ENCODE peak calls at places on chromosomes 11 and 22, in nine cellular contexts. D, O, Q, H, N, C, K, Z and E are unnamed samples. For H3K4me1, the result is how much of the 10 kb centered on the place peaks cover.

GRCh38 chr11:134821422-134821821 is 409.4 kb upstream of the B3GAT1 start:
- DNase-seq in Q (no peak), Z (peak), D (no peak), K (no peak), O (no peak), C (no peak), H (no peak), N (no peak), E (no peak)

GRCh38 chr22:35872451-35872850 is 154.8 kb downstream of the APOL5 start:
- DNase-seq in C (no peak), D (no peak), Z (no peak), H (no peak), K (no peak), N (no peak), O (no peak), Q (no peak), E (peak)

GRCh38 chr11:55895216-55895615 is 12.1 kb downstream of the TRIM51 start:
- DNase-seq in H (peak), Z (peak), Q (no peak), K (no peak), O (no peak), D (no peak), C (no peak), N (no peak), E (no peak)

GRCh38 chr22:46914916-46915894 is 152.8 kb downstream of the TBC1D22A start:
- DNase-seq in H (no peak), Z (no peak), C (no peak), D (no peak), N (no peak), K (no peak), Q (no peak), O (no peak), E (no peak)

GRCh38 chr22:32932176-32932575 is 126.0 kb downstream of the SYN3 start:
- DNase-seq in K (peak), O (peak), Z (no peak), D (no peak), Q (no peak), H (no peak), C (no peak), N (no peak), E (no peak)

GRCh38 chr11:21654091-21654490 is 538.8 kb upstream of the ANO5 start:
- DNase-seq in K (no peak), N (no peak), H (no peak), D (no peak), Z (no peak), Q (no peak), O (no peak), C (no peak), E (no peak)

GRCh38 chr22:36790648-36791047 is 14.7 kb upstream of the IFT27 start:
- DNase-seq in C (no peak), D (no peak), O (no peak), Z (no peak), N (no peak), Q (no peak), H (no peak), K (no peak), E (no peak)

GRCh38 chr11:36945384-36945783 is 347.3 kb upstream of the RAG2 start:
- DNase-seq in Q (no peak), Z (no peak), O (no peak), C (peak), H (peak), K (peak), D (no peak), N (no peak), E (no peak)

GRCh38 chr11:101881586-101881985 is 33.2 kb upstream of the CEP126 start:
- DNase-seq in H (no peak), O (no peak), C (peak), Q (no peak), N (no peak), Z (no peak), D (no peak), K (peak), E (no peak)

GRCh38 chr22:38716827-38717226 is 11.1 kb downstream of the GTPBP1 start:
- DNase-seq in H (no peak), K (no peak), D (no peak), Z (no peak), N (no peak), C (no peak), O (no peak), Q (no peak), E (no peak)

GRCh38 chr11:134275534-134276395 is at the start of gene GLB1L3:
- DNase-seq in Z (peak), D (no peak), N (peak), C (peak), H (no peak), K (peak), Q (peak), O (no peak), E (peak)

GRCh38 chr11:30049214-30049613 is 32.4 kb upstream of the KCNA4 start:
- DNase-seq in D (no peak), N (no peak), Q (no peak), H (no peak), C (no peak), O (no peak), Z (no peak), K (no peak), E (no peak)

GRCh38 chr11:130189492-130190210 is 30.1 kb downstream of the ST14 start:
- DNase-seq in C (no peak), H (no peak), Z (peak), Q (no peak), D (no peak), O (no peak), K (no peak), N (peak), E (peak)

GRCh38 chr11:85626496-85626895 is 648 bp downstream of the DLG2 start:
- DNase-seq in Q (no peak), N (no peak), Z (no peak), O (no peak), K (peak), C (peak), H (no peak), D (no peak), E (no peak)

GRCh38 chr11:32586576-32587190 is 3.1 kb downstream of the EIF3M start:
- DNase-seq in O (no peak), N (no peak), H (peak), Z (peak), K (peak), Q (no peak), C (peak), D (no peak), E (no peak)

GRCh38 chr11:3156282-3156660 is 8.8 kb downstream of the OSBPL5 start:
- DNase-seq in Q (no peak), Z (no peak), O (no peak), C (peak), D (no peak), N (peak), K (no peak), H (no peak), E (no peak)

GRCh38 chr11:6531267-6531752 is 34.2 kb downstream of the DNHD1 start:
- DNase-seq in K (peak), H (peak), D (peak), N (no peak), O (peak), Z (peak), C (peak), Q (peak), E (no peak)

GRCh38 chr22:44442186-44442465 is 55.9 kb downstream of the RTL6 start:
- DNase-seq in H (no peak), D (no peak), Z (no peak), N (no peak), O (no peak), C (no peak), Q (no peak), K (no peak), E (no peak)

GRCh38 chr22:44385781-44386180 is 73.0 kb upstream of the SHISAL1 start:
- DNase-seq in C (no peak), O (no peak), Z (no peak), Q (no peak), H (no peak), K (no peak), D (no peak), N (no peak), E (peak)

GRCh38 chr11:72918825-72919224 is 104.6 kb downstream of the ATG16L2 start:
- DNase-seq in K (peak), Z (no peak), O (no peak), D (no peak), Q (no peak), H (no peak), N (no peak), C (peak), E (no peak)

GRCh38 chr22:23035557-23036277 is 34.6 kb upstream of the GNAZ start:
- DNase-seq in C (no peak), N (no peak), K (no peak), Q (no peak), D (no peak), H (no peak), O (no peak), Z (no peak), E (no peak)

GRCh38 chr22:44380716-44381500 is 68.2 kb upstream of the SHISAL1 start:
- DNase-seq in O (no peak), K (peak), C (no peak), D (no peak), N (no peak), Z (no peak), Q (no peak), H (no peak), E (no peak)

GRCh38 chr11:3878036-3878584 is 22.6 kb downstream of the STIM1 start:
- DNase-seq in N (no peak), O (no peak), Q (no peak), D (no peak), Z (no peak), H (no peak), K (no peak), C (no peak), E (no peak)

GRCh38 chr11:73226297-73227006 is 8.4 kb downstream of the P2RY2 start:
- DNase-seq in H (no peak), N (no peak), D (no peak), O (no peak), Q (no peak), Z (no peak), K (no peak), C (no peak), E (no peak)

GRCh38 chr11:65432686-65433582 is 10.3 kb downstream of the NEAT1 start:
- DNase-seq in C (peak), O (no peak), Q (peak), K (peak), Z (peak), D (no peak), N (no peak), H (no peak), E (no peak)
- H3K4me1 ChIP-seq in C (under half), O (under half), Q (half or more), K (half or more), Z (under half), D (under half), N (under half), H (under half), E (under half)

GRCh38 chr11:57890521-57890920 is 128.9 kb downstream of the CTNND1 start:
- DNase-seq in O (no peak), Q (no peak), C (no peak), Z (no peak), K (no peak), H (no peak), D (peak), N (no peak), E (no peak)

GRCh38 chr11:57881647-57882046 is 120.0 kb downstream of the CTNND1 start:
- DNase-seq in Q (no peak), K (no peak), N (no peak), Z (no peak), H (no peak), C (no peak), O (no peak), D (no peak), E (no peak)

GRCh38 chr11:57883630-57884029 is 122.0 kb downstream of the CTNND1 start:
- DNase-seq in D (no peak), Q (no peak), H (no peak), N (no peak), Z (no peak), C (no peak), O (no peak), K (no peak), E (no peak)

GRCh38 chr11:57888385-57888784 is 126.8 kb downstream of the CTNND1 start:
- DNase-seq in D (no peak), C (no peak), K (no peak), H (no peak), O (no peak), Q (no peak), N (no peak), Z (no peak), E (no peak)

DNA sequence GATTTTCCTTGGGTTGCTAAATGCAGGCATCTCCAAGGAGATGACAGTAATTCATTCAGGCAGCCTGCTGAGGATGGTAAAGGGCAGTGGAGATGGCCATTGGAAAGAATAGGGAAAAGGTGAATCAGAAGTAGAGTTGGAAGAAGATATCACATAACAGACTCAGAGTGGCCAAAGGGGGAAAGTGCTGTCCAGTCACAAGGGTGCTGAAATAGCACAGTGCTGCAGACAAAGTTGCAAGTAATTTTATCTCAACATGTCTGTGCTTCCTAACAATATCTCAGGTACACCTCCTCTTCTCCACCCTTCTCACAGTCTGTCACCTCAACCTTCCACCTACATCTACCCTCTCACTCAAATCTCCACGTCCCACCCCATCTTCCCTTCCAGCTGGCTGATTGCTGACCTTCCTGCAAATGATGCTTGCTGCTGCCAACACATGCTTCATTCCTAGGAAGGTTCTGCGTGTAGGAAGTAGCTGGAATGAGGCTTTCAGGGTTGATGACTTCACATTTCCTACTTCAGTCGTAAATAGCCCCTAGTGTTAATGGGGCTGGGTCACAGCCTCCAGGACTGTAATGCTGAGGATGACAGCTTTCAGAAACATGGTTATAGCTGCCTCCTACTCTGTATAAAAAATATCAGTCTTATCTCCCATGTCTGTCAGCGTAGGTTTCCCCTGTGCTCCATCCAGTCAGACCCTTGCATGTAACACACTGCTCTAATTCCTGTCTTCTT is 123.9 kb downstream of the CTNND1 start:
- DNase-seq in Z (peak), H (peak), K (peak), Q (no peak), C (peak), O (peak), D (peak), N (no peak), E (no peak)
- H3K4me1 ChIP-seq in Z (under half), H (under half), K (under half), Q (under half), C (under half), O (under half), D (under half), N (under half), E (under half)

GRCh38 chr11:76735218-76735480 is 48.0 kb upstream of the TSKU start:
- DNase-seq in O (no peak), D (no peak), H (no peak), Z (no peak), K (no peak), Q (no peak), N (no peak), C (peak), E (no peak)
- H3K4me1 ChIP-seq in O (under half), D (under half), H (under half), Z (under half), K (under half), Q (under half), N (under half), C (under half), E (under half)

DNA sequence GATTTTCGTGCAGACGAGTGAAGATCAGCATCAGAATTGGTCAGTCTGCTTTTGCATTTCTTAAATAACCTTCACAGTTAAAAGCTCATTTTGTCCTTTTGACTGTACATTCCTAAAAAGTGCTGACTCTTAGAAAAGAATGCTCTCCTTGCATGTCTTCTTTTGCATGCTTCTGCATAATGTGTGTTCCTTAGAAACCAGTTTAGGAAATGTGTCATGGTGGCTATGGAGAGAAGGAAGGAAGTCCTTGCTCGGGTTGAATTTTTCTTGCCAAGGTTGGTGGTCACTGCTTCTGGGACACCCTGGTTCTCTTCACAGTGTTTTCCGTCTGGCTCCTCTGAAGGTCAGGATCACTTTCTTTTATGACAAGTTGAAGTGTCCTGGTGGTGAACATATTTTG is 6.8 kb downstream of the AP2A2 start:
- DNase-seq in Z (no peak), N (no peak), C (no peak), O (no peak), H (no peak), D (no peak), K (peak), Q (no peak), E (no peak)
- H3K4me1 ChIP-seq in Z (under half), N (under half), C (under half), O (under half), H (under half), D (under half), K (under half), Q (half or more), E (under half)

GRCh38 chr11:12154871-12155668 is 44.7 kb downstream of the MICAL2 start:
- DNase-seq in K (no peak), N (no peak), Q (no peak), H (no peak), Z (no peak), O (no peak), D (no peak), C (no peak), E (no peak)

GRCh38 chr11:12158926-12159325 is 48.5 kb downstream of the MICAL2 start:
- DNase-seq in Z (no peak), K (no peak), D (no peak), O (no peak), H (no peak), Q (no peak), C (no peak), N (no peak), E (no peak)

GRCh38 chr11:12155696-12156095 is 45.3 kb downstream of the MICAL2 start:
- DNase-seq in D (no peak), H (no peak), O (no peak), K (no peak), Z (no peak), C (no peak), Q (no peak), N (no peak), E (no peak)

GRCh38 chr11:12156301-12157140 is 46.1 kb downstream of the MICAL2 start:
- DNase-seq in N (no peak), D (no peak), Z (no peak), Q (no peak), C (no peak), O (no peak), K (no peak), H (no peak), E (no peak)

DNA sequence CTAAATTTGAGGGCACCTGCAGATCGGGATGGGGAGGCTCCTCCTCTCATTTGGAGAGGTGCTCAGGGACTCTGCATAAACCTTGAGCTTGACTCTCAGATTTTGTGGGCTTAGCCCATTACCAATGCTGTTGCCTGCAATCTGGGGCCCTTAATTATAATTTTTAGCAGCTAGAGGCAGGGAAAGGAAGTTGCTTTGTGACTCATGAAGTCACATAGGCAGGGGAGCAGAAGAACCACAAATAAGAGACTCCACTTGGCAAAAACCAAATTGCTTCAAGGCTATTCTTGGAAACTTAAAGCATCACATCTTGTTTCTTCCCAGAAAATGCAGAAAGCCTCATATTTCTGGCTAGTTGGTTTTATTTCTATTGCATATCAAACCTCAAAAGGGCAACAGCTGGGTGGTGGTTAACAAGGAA is 46.9 kb downstream of the MICAL2 start:
- DNase-seq in H (no peak), Q (no peak), Z (no peak), O (peak), D (no peak), K (peak), C (peak), N (no peak), E (no peak)
- H3K4me1 ChIP-seq in H (under half), Q (under half), Z (under half), O (half or more), D (under half), K (under half), C (under half), N (under half), E (under half)

DNA sequence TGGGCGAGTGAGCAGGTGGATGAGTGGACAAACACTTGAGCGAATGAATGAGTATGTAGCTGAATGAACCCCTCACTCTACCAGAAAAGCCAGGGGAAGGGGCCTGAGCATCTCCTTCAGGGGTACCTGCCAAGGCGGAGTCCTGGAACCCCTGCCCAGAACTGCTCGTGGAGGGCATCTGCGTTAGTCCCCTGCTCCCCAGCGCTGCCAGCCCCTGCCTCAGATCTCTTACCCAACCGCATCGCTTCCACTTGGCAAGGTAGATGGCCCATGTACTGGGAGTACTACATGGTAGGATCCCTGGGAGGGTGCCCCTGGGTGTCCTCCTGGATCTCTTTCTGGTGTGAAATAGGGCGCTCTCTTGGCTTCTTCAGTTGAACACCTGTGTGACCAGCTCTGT is 7.4 kb upstream of the ANO1 start:
- DNase-seq in H (no peak), Q (no peak), D (no peak), N (no peak), K (no peak), Z (no peak), C (no peak), O (no peak), E (no peak)
- H3K4me1 ChIP-seq in H (under half), Q (under half), D (under half), N (under half), K (under half), Z (under half), C (under half), O (under half), E (under half)

DNA sequence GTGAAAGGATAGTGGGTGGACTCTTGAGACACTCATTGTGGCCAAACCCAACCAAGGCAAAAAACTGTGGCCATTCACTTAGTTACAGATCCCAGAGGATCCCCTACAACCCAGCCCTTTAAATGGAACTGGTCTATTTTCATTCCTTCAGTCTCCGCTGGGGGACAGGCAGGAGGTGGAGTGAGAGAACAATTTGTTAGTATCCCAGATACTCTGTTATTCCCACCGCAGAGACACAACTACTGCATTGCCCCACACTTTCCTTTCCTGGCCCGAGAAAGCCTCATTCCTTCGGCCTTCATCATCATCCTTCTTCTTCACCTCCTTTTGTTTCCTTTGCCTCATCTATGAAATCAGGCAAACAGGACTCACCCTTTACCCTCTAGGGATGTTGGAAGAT is 191.1 kb downstream of the NTM start:
- DNase-seq in D (no peak), Q (no peak), C (no peak), O (peak), K (peak), H (no peak), N (no peak), Z (peak), E (no peak)
- H3K4me1 ChIP-seq in D (under half), Q (under half), C (under half), O (under half), K (under half), H (under half), N (under half), Z (under half), E (under half)